ENCODE peak calls at places on chromosomes 16 and 17, in eight cellular contexts. M is GM12891; Z is GOT3; C is activated naive CD8-positive, alpha-beta T cell treated with anti-CD3 and anti-CD28 coated beads for 36 hours; F is lung microvascular endothelial cell; D is activated naive CD4-positive, alpha-beta T cell treated with Interleukin-2 at 50 U/mL for 16 hours; V is EH; X is dermis blood vessel endothelial cell. I is an unnamed sample.

GRCh38 chr16:12201216-12201615 is 224.7 kb downstream of the SNX29 start:
- DNase-seq in D (no peak), C (no peak), V (peak), F (no peak), Z (no peak), X (no peak), M (no peak), I (peak)

GRCh38 chr16:61014869-61015268 is 1021.4 kb downstream of the CDH8 start:
- DNase-seq in V (no peak), M (no peak), Z (no peak), D (no peak), X (no peak), C (no peak), F (no peak), I (no peak)

GRCh38 chr17:61368832-61369468 is 30.7 kb upstream of the TBX2 start:
- DNase-seq in X (no peak), C (no peak), F (no peak), Z (no peak), V (no peak), D (no peak), M (no peak), I (no peak)

GRCh38 chr17:16948587-16949376 is 23.1 kb downstream of the TNFRSF13B start:
- DNase-seq in C (no peak), F (no peak), Z (no peak), X (no peak), D (no peak), M (no peak), V (no peak), I (no peak)

GRCh38 chr17:14593956-14594355 is 293.1 kb downstream of the HS3ST3B1 start:
- DNase-seq in M (no peak), X (no peak), V (peak), Z (no peak), C (no peak), D (no peak), F (no peak), I (no peak)

GRCh38 chr17:34257299-34257985 is 2.4 kb downstream of the CCL2 start:
- DNase-seq in Z (no peak), D (no peak), X (peak), C (no peak), F (no peak), V (no peak), M (no peak), I (no peak)

GRCh38 chr16:20826039-20826566 is 19.8 kb downstream of the REXO5 start:
- DNase-seq in M (no peak), X (no peak), V (no peak), C (no peak), Z (no peak), F (no peak), D (no peak), I (peak)

GRCh38 chr17:2709173-2709661 is 2.3 kb downstream of the CLUH start:
- DNase-seq in V (no peak), Z (no peak), M (no peak), F (no peak), D (no peak), X (no peak), C (no peak), I (no peak)

GRCh38 chr17:72162569-72162968 is 41.7 kb downstream of the SOX9 start:
- DNase-seq in Z (no peak), C (no peak), D (no peak), F (no peak), M (no peak), V (no peak), X (no peak), I (no peak)

GRCh38 chr17:77734371-77735050 is 224.0 kb upstream of the TNRC6C start:
- DNase-seq in M (no peak), D (no peak), Z (no peak), C (no peak), V (peak), F (no peak), X (peak), I (peak)

GRCh38 chr17:27502526-27503324 is 46.5 kb downstream of the KSR1 start:
- DNase-seq in F (no peak), X (no peak), C (no peak), D (no peak), M (no peak), Z (no peak), V (peak), I (peak)

GRCh38 chr16:13919330-13919682 is 648 bp upstream of the ERCC4 start:
- DNase-seq in C (no peak), Z (no peak), F (peak), D (no peak), V (peak), M (no peak), X (peak), I (peak)

GRCh38 chr16:9258423-9259051 is 167.1 kb downstream of the HAPSTR1 start:
- DNase-seq in Z (no peak), X (peak), D (no peak), C (peak), M (peak), F (peak), V (peak), I (peak)

GRCh38 chr17:4365628-4366311 is 705 bp downstream of the UBE2G1 start:
- DNase-seq in V (peak), C (no peak), F (peak), X (peak), Z (no peak), D (peak), M (no peak), I (no peak)

GRCh38 chr17:40602445-40603443 is 37.5 kb upstream of the CCR7 start:
- DNase-seq in Z (no peak), X (no peak), C (peak), D (peak), V (no peak), F (no peak), M (no peak), I (no peak)

I was measured in iris pigment epithelial cell.